ENCODE peak calls at places on chromosomes 5 and 9, in seven cellular contexts. O is colonic mucosa; G is foreskin fibroblast; M is ELR; Y is HT-29; U is heart left ventricle; E is natural killer cell treated with Interleukin-12 subunit alpha and Interleukin-12 subunit beta and Interleukin-15 and Interleukin-18, amount 100 ng/mL, for 72 hours. T is an unnamed sample.

GRCh38 chr5:179610109-179610902 is 13.2 kb downstream of the HNRNPH1 start:
- DNase-seq in O (no peak), G (no peak), M (no peak), Y (no peak), U (no peak), E (no peak), T (no peak)

GRCh38 chr5:59648949-59649921 is 244.3 kb downstream of the PDE4D start:
- DNase-seq in O (peak; percentile 59), G (no peak), M (no peak), Y (peak; percentile 39), U (no peak), E (no peak), T (no peak)

GRCh38 chr9:123601828-123602227 is 245.8 kb downstream of the CRB2 start:
- DNase-seq in O (no peak), G (no peak), M (no peak), Y (no peak), U (no peak), E (no peak), T (no peak)

GRCh38 chr5:14870347-14871083 is 1.1 kb downstream of the ANKH start:
- DNase-seq in O (peak; percentile 61), G (no peak), M (peak; percentile 20), Y (peak; percentile 45), U (peak; percentile 41), E (no peak), T (peak; percentile 7)

GRCh38 chr5:98771389-98772109 is 1.9 kb upstream of the RGMB start:
- DNase-seq in O (peak; percentile 92), G (peak; percentile 87), M (peak; percentile 96), Y (peak; percentile 91), U (peak; percentile 60), E (no peak), T (peak; percentile 68)

GRCh38 chr9:90894956-90895687 is 93.5 kb downstream of the SYK start:
- DNase-seq in O (no peak), G (no peak), M (peak; percentile 28), Y (peak; percentile 4), U (no peak), E (no peak), T (peak; percentile 47)

GRCh38 chr9:104769655-104770054 is 5.7 kb downstream of the NIPSNAP3B start:
- DNase-seq in O (no peak), G (no peak), M (no peak), Y (no peak), U (no peak), E (no peak), T (no peak)

GRCh38 chr5:109453251-109453650 is 43.5 kb upstream of the PJA2 start:
- DNase-seq in O (no peak), G (no peak), M (no peak), Y (no peak), U (no peak), E (no peak), T (no peak)

GRCh38 chr5:177364159-177364962 is 6.6 kb downstream of the RGS14 start:
- DNase-seq in O (no peak), G (no peak), M (peak; percentile 53), Y (no peak), U (no peak), E (no peak), T (no peak)

GRCh38 chr5:123921193-123921592 is 409.2 kb downstream of the CSNK1G3 start:
- DNase-seq in O (no peak), G (no peak), M (no peak), Y (no peak), U (no peak), E (no peak), T (no peak)

GRCh38 chr5:151684690-151685361 is 1.9 kb downstream of the SPARC start:
- DNase-seq in O (peak; percentile 34), G (peak; percentile 95), M (peak; percentile 98), Y (no peak), U (peak; percentile 62), E (no peak), T (peak; percentile 38)

GRCh38 chr9:129170229-129170628 is 7.8 kb downstream of the IER5L start:
- DNase-seq in O (no peak), G (no peak), M (peak; percentile 66), Y (peak; percentile 36), U (no peak), E (no peak), T (no peak)

GRCh38 chr9:95003694-95004451 is 277.4 kb downstream of the AOPEP start:
- DNase-seq in O (peak; percentile 71), G (peak; percentile 47), M (peak; percentile 64), Y (peak; percentile 76), U (peak; percentile 71), E (no peak), T (peak; percentile 53)

GRCh38 chr5:95283761-95284511 is 958 bp downstream of the MCTP1 start:
- DNase-seq in O (peak; percentile 21), G (no peak), M (peak; percentile 38), Y (no peak), U (peak; percentile 25), E (no peak), T (peak; percentile 47)

GRCh38 chr9:72997387-72997995 is 44.6 kb upstream of the ALDH1A1 start:
- DNase-seq in O (no peak), G (no peak), M (no peak), Y (no peak), U (no peak), E (no peak), T (no peak)

GRCh38 chr9:35488019-35488418 is 1.9 kb upstream of the RUSC2 start:
- DNase-seq in O (no peak), G (peak; percentile 56), M (no peak), Y (no peak), U (peak; percentile 52), E (no peak), T (no peak)

GRCh38 chr9:87503970-87504369 is 6.3 kb downstream of the DAPK1 start:
- DNase-seq in O (no peak), G (no peak), M (no peak), Y (no peak), U (no peak), E (no peak), T (no peak)

GRCh38 chr9:130053109-130053503 is 600 bp upstream of the GPR107 start:
- DNase-seq in O (no peak), G (no peak), M (no peak), Y (no peak), U (no peak), E (no peak), T (no peak)

GRCh38 chr5:67963789-67964519 is 251.6 kb upstream of the PIK3R1 start:
- DNase-seq in O (peak; percentile 56), G (no peak), M (no peak), Y (peak; percentile 93), U (no peak), E (no peak), T (no peak)

GRCh38 chr5:160188151-160188967 is 40.9 kb upstream of the FABP6 start:
- DNase-seq in O (peak; percentile 75), G (peak; percentile 56), M (peak; percentile 51), Y (peak; percentile 88), U (peak; percentile 62), E (no peak), T (peak; percentile 29)

GRCh38 chr5:33370135-33370472 is 70.7 kb upstream of the TARS1 start:
- DNase-seq in O (no peak), G (peak; percentile 81), M (peak; percentile 83), Y (no peak), U (no peak), E (no peak), T (no peak)

GRCh38 chr9:117234178-117234577 is 180.7 kb downstream of the ASTN2 start:
- DNase-seq in O (no peak), G (no peak), M (no peak), Y (no peak), U (no peak), E (no peak), T (no peak)

GRCh38 chr9:95111716-95112115 is 205.8 kb downstream of the FANCC start:
- DNase-seq in O (no peak), G (no peak), M (no peak), Y (no peak), U (no peak), E (no peak), T (no peak)

GRCh38 chr9:90141723-90142122 is 500.9 kb downstream of the DIRAS2 start:
- DNase-seq in O (no peak), G (no peak), M (peak; percentile 30), Y (peak; percentile 43), U (no peak), E (no peak), T (no peak)

GRCh38 chr5:123508441-123508840 is 3.5 kb upstream of the CSNK1G3 start:
- DNase-seq in O (no peak), G (no peak), M (no peak), Y (no peak), U (no peak), E (no peak), T (no peak)

GRCh38 chr5:1936413-1936812 is 53.7 kb upstream of the IRX4 start:
- DNase-seq in O (no peak), G (no peak), M (no peak), Y (peak; percentile 12), U (no peak), E (no peak), T (no peak)

GRCh38 chr9:16364347-16364746 is 506.1 kb downstream of the BNC2 start:
- DNase-seq in O (no peak), G (no peak), M (no peak), Y (no peak), U (peak; percentile 77), E (no peak), T (no peak)

GRCh38 chr9:126861707-126862460 is 1.4 kb downstream of the ZBTB34 start:
- DNase-seq in O (peak; percentile 46), G (peak; percentile 67), M (peak; percentile 36), Y (peak; percentile 39), U (no peak), E (no peak), T (no peak)

GRCh38 chr5:53481887-53482716 is 1.7 kb downstream of the FST start:
- DNase-seq in O (peak; percentile 63), G (peak; percentile 83), M (peak; percentile 83), Y (peak; percentile 54), U (peak; percentile 69), E (peak; percentile 89), T (peak; percentile 72)

GRCh38 chr9:130023147-130023787 is 19.7 kb downstream of the FNBP1 start:
- DNase-seq in O (no peak), G (no peak), M (no peak), Y (no peak), U (no peak), E (peak; percentile 65), T (no peak)

GRCh38 chr5:12460493-12461261 is 556.4 kb upstream of the CTNND2 start:
- DNase-seq in O (no peak), G (no peak), M (peak; percentile 47), Y (no peak), U (no peak), E (no peak), T (no peak)

GRCh38 chr5:158406884-158407790 is 548.2 kb upstream of the CLINT1 start:
- DNase-seq in O (no peak), G (peak; percentile 65), M (peak; percentile 74), Y (no peak), U (no peak), E (no peak), T (no peak)

T was measured in endothelial cell.